ENCODE peak calls at places on chromosomes 2 and 18, in six cellular contexts. O, T, X, V, S and P are unnamed samples.

GRCh38 chr2:227415538-227416424 is 28.0 kb upstream of the SCYGR1 start:
- DNase-seq in O (no peak), T (no peak), X (peak), V (peak), S (no peak), P (peak)

GRCh38 chr2:43034242-43034619 is 192.2 kb downstream of the ZFP36L2 start:
- DNase-seq in O (no peak), T (no peak), X (no peak), V (no peak), S (no peak), P (no peak)

GRCh38 chr2:134401789-134402188 is 147.9 kb downstream of the MGAT5 start:
- DNase-seq in O (no peak), T (no peak), X (peak), V (no peak), S (no peak), P (no peak)

GRCh38 chr2:47521666-47522285 is 118.8 kb downstream of the MSH2 start:
- DNase-seq in O (no peak), T (no peak), X (no peak), V (no peak), S (no peak), P (no peak)

GRCh38 chr2:20516646-20517341 is 69.9 kb downstream of the RHOB start:
- DNase-seq in O (no peak), T (no peak), X (no peak), V (peak), S (no peak), P (no peak)

GRCh38 chr2:108026095-108026794 is 39.9 kb downstream of the SLC5A7 start:
- DNase-seq in O (no peak), T (no peak), X (no peak), V (no peak), S (no peak), P (no peak)

GRCh38 chr2:190723397-190724090 is 74.7 kb downstream of the NAB1 start:
- DNase-seq in O (no peak), T (no peak), X (no peak), V (no peak), S (no peak), P (peak)

GRCh38 chr2:121155502-121156056 is 129.4 kb downstream of the TFCP2L1 start:
- DNase-seq in O (no peak), T (no peak), X (no peak), V (no peak), S (no peak), P (no peak)

GRCh38 chr2:179410552-179411356 is 146.1 kb upstream of the SESTD1 start:
- DNase-seq in O (peak), T (peak), X (peak), V (peak), S (peak), P (peak)

GRCh38 chr2:159124931-159125467 is 156.6 kb downstream of the TANC1 start:
- DNase-seq in O (no peak), T (no peak), X (no peak), V (no peak), S (no peak), P (peak)

GRCh38 chr18:42087876-42088275 is 132.8 kb downstream of the PIK3C3 start:
- DNase-seq in O (no peak), T (no peak), X (no peak), V (no peak), S (no peak), P (peak)

GRCh38 chr2:49177194-49177593 is 22.9 kb upstream of the FSHR start:
- DNase-seq in O (no peak), T (no peak), X (no peak), V (no peak), S (no peak), P (no peak)

GRCh38 chr18:77249583-77250500 is at the start of gene GALR1:
- DNase-seq in O (peak), T (peak), X (peak), V (no peak), S (peak), P (no peak)

GRCh38 chr18:23428821-23429220 is 24.3 kb upstream of the RIOK3 start:
- DNase-seq in O (no peak), T (no peak), X (no peak), V (no peak), S (no peak), P (no peak)

GRCh38 chr18:8643479-8643878 is 34.2 kb downstream of the RAB12 start:
- DNase-seq in O (no peak), T (no peak), X (no peak), V (no peak), S (no peak), P (no peak)

GRCh38 chr18:62999392-62999791 is 284.1 kb downstream of the PHLPP1 start:
- DNase-seq in O (no peak), T (no peak), X (no peak), V (peak), S (no peak), P (no peak)

GRCh38 chr2:114546511-114546910 is 104.1 kb downstream of the DPP10 start:
- DNase-seq in O (no peak), T (no peak), X (no peak), V (no peak), S (no peak), P (no peak)
- H2AK5ac ChIP-seq in O (no peak), T (no peak), X (no peak), V (no peak), S (no peak), P (no peak)

GRCh38 chr2:241009191-241009590 is 10.8 kb downstream of the SNED1 start:
- DNase-seq in O (no peak), T (no peak), X (no peak), V (no peak), S (no peak), P (no peak)

GRCh38 chr2:241011751-241012510 is 13.5 kb downstream of the SNED1 start:
- DNase-seq in O (no peak), T (no peak), X (no peak), V (no peak), S (peak), P (no peak)

GRCh38 chr2:241010531-241011295 is 12.3 kb downstream of the SNED1 start:
- DNase-seq in O (no peak), T (no peak), X (no peak), V (no peak), S (no peak), P (no peak)

GRCh38 chr2:241009601-241010530 is 11.4 kb downstream of the SNED1 start:
- DNase-seq in O (no peak), T (peak), X (peak), V (peak), S (peak), P (no peak)

GRCh38 chr2:241011296-241011600 is 12.8 kb downstream of the SNED1 start:
- DNase-seq in O (no peak), T (no peak), X (no peak), V (no peak), S (peak), P (no peak)
- H2AK5ac ChIP-seq in O (no peak), T (no peak), X (no peak), V (no peak), S (no peak), P (no peak)

GRCh38 chr2:136005462-136006205 is 20.2 kb upstream of the DARS1 start:
- DNase-seq in O (no peak), T (no peak), X (peak), V (peak), S (no peak), P (no peak)
- H2AK5ac ChIP-seq in O (no peak), T (no peak), X (no peak), V (peak), S (peak), P (peak)

GRCh38 chr2:231380991-231381847 is 14.3 kb upstream of the B3GNT7 start:
- DNase-seq in O (no peak), T (no peak), X (no peak), V (no peak), S (no peak), P (no peak)

GRCh38 chr2:231379266-231380215 is 16.0 kb upstream of the B3GNT7 start:
- DNase-seq in O (no peak), T (peak), X (no peak), V (no peak), S (no peak), P (peak)

GRCh38 chr2:231380307-231380706 is 15.2 kb upstream of the B3GNT7 start:
- DNase-seq in O (no peak), T (no peak), X (no peak), V (no peak), S (no peak), P (no peak)

GRCh38 chr2:231376857-231377256 is 18.7 kb upstream of the B3GNT7 start:
- DNase-seq in O (no peak), T (peak), X (no peak), V (no peak), S (peak), P (no peak)

DNA sequence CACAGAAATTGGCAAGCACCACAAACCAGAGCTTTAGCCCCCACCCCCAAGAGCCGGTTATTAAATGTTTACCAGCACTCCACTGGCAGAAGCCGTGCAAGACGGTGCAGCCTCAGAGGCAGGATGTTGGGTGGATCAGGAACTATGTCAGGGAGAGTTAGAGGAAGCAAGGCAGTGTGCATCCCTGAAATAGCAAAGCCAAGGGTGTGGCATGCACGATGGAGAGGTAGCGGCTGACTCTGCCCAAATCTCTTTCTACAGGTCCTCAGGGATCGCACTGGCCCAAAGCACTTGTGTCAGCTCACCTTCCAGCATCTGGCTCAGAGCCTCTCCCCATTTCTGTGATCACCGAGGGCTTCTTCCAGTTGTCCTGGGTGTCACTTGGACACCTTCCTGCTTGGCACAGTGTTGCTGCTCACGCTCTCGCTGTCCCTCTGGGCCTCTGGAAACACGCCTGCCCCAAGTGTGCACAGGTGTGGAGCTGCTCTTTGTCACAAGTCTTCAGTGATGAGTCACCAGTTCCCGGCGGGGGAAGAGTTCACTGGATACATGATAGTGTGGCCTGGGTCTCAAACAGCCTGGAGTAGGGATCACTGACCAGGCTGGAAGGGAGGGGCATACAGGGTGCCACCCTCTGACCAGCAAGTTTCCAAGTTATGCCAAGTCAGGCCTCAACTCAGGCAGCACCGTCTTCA is 17.3 kb upstream of the B3GNT7 start:
- DNase-seq in O (no peak), T (peak), X (peak), V (no peak), S (peak), P (peak)
- H2AK5ac ChIP-seq in O (no peak), T (peak), X (peak), V (no peak), S (no peak), P (no peak)

DNA sequence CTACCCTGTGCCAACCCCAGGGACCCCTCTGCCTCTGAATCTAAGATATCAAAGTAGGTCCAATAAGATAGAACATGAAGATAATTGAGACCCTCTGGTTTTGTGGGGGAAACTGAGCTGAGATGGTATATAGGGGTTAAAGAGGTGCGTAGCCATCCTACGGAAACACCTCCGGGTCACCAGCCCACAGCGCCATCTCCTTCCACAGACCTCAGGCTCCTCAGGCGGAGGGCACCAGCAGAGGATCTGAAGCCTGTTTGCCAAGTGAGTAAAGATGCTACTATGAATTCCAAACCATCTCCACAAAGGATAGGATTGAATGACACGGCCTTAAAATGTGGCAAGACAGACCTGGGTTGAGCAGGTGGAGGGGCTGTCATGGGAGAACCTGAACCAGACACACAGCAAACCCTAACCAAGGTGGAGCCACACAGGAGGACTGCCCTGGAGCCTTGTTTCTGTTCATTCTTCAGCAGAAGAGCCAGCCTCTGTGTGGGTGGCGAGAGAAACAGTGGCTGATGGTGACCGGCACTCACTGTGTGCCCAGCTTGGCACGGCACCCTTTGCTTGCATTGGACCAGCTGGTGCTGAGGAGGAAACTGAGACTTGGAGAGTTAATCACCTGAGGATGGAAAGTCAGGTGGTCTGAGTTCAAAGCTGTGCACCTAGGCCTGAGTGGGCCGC is 10.2 kb downstream of the GBX2 start:
- DNase-seq in O (no peak), T (no peak), X (no peak), V (no peak), S (no peak), P (no peak)
- H2AK5ac ChIP-seq in O (no peak), T (no peak), X (no peak), V (no peak), S (no peak), P (no peak)

GRCh38 chr2:167733750-167734149 is 513.6 kb downstream of the STK39 start:
- DNase-seq in O (no peak), T (peak), X (peak), V (peak), S (no peak), P (no peak)
- H2AK5ac ChIP-seq in O (no peak), T (no peak), X (no peak), V (no peak), S (peak), P (no peak)

GRCh38 chr2:33602216-33602830 is 3.2 kb upstream of the FAM98A start:
- DNase-seq in O (no peak), T (no peak), X (peak), V (peak), S (no peak), P (peak)
- H2AK5ac ChIP-seq in O (no peak), T (no peak), X (no peak), V (peak), S (no peak), P (no peak)